ENCODE peak calls at places on chromosomes 5 and 9, in six cellular contexts. One of them, this sample, is unnamed.

GRCh38 chr5:127012933-127013332 is 17.4 kb downstream of the MARCHF3 start:
- DNase-seq in Ammon's horn: no peak
- DNase-seq in cardiac muscle cell: no peak
- DNase-seq in adrenal gland: no peak
- DNase-seq in sigmoid colon: no peak
- DNase-seq in astrocyte of the cerebellum: no peak
- DNase-seq in this sample: no peak

GRCh38 chr9:89453452-89453851 is 44.5 kb downstream of the SEMA4D start:
- DNase-seq in Ammon's horn: peak; percentile 90
- DNase-seq in astrocyte of the cerebellum: no peak
- DNase-seq in cardiac muscle cell: no peak
- DNase-seq in sigmoid colon: no peak
- DNase-seq in adrenal gland: no peak
- DNase-seq in this sample: no peak

GRCh38 chr9:136512651-136513066 is 29.8 kb upstream of the SEC16A start:
- DNase-seq in astrocyte of the cerebellum: no peak
- DNase-seq in cardiac muscle cell: no peak
- DNase-seq in sigmoid colon: no peak
- DNase-seq in Ammon's horn: no peak
- DNase-seq in adrenal gland: no peak
- DNase-seq in this sample: no peak

GRCh38 chr5:28862860-28863196 is 1824.4 kb upstream of the CDH9 start:
- DNase-seq in cardiac muscle cell: no peak
- DNase-seq in Ammon's horn: no peak
- DNase-seq in astrocyte of the cerebellum: no peak
- DNase-seq in sigmoid colon: no peak
- DNase-seq in adrenal gland: no peak
- DNase-seq in this sample: no peak

GRCh38 chr5:128038641-128039040 is 44.9 kb upstream of the SLC12A2 start:
- DNase-seq in adrenal gland: no peak
- DNase-seq in cardiac muscle cell: peak; percentile 42
- DNase-seq in Ammon's horn: no peak
- DNase-seq in astrocyte of the cerebellum: peak; percentile 29
- DNase-seq in sigmoid colon: no peak
- DNase-seq in this sample: no peak

GRCh38 chr9:94802795-94803194 is 76.3 kb downstream of the AOPEP start:
- DNase-seq in astrocyte of the cerebellum: peak; percentile 91
- DNase-seq in cardiac muscle cell: no peak
- DNase-seq in sigmoid colon: no peak
- DNase-seq in adrenal gland: no peak
- DNase-seq in Ammon's horn: no peak
- DNase-seq in this sample: no peak

GRCh38 chr9:127455299-127455992 is 4.1 kb downstream of the LRSAM1 start:
- DNase-seq in cardiac muscle cell: no peak
- DNase-seq in Ammon's horn: peak; percentile 43
- DNase-seq in adrenal gland: peak; percentile 37
- DNase-seq in sigmoid colon: no peak
- DNase-seq in astrocyte of the cerebellum: no peak
- DNase-seq in this sample: no peak

GRCh38 chr9:98481676-98482075 is 226.2 kb upstream of the TBC1D2 start:
- DNase-seq in cardiac muscle cell: no peak
- DNase-seq in astrocyte of the cerebellum: no peak
- DNase-seq in adrenal gland: no peak
- DNase-seq in sigmoid colon: no peak
- DNase-seq in Ammon's horn: no peak
- DNase-seq in this sample: no peak

GRCh38 chr5:132086277-132086794 is 12.7 kb downstream of the CSF2 start:
- DNase-seq in sigmoid colon: peak; percentile 82
- DNase-seq in cardiac muscle cell: no peak
- DNase-seq in astrocyte of the cerebellum: peak; percentile 70
- DNase-seq in Ammon's horn: no peak
- DNase-seq in adrenal gland: peak; percentile 72
- DNase-seq in this sample: no peak

GRCh38 chr9:126564128-126564527 is 49.6 kb upstream of the LMX1B start:
- DNase-seq in sigmoid colon: no peak
- DNase-seq in cardiac muscle cell: peak; percentile 65
- DNase-seq in adrenal gland: no peak
- DNase-seq in astrocyte of the cerebellum: no peak
- DNase-seq in Ammon's horn: no peak
- DNase-seq in this sample: no peak

GRCh38 chr9:131559416-131560000 is 14.2 kb downstream of the PRRT1B start:
- DNase-seq in sigmoid colon: no peak
- DNase-seq in cardiac muscle cell: no peak
- DNase-seq in Ammon's horn: no peak
- DNase-seq in adrenal gland: no peak
- DNase-seq in astrocyte of the cerebellum: no peak
- DNase-seq in this sample: no peak

GRCh38 chr5:7873216-7873615 is 4.3 kb downstream of the MTRR start:
- DNase-seq in sigmoid colon: no peak
- DNase-seq in cardiac muscle cell: no peak
- DNase-seq in astrocyte of the cerebellum: no peak
- DNase-seq in Ammon's horn: no peak
- DNase-seq in adrenal gland: no peak
- DNase-seq in this sample: no peak

GRCh38 chr5:141618030-141618803 is 583 bp downstream of the DIAPH1 start:
- DNase-seq in astrocyte of the cerebellum: no peak
- DNase-seq in cardiac muscle cell: peak; percentile 63
- DNase-seq in sigmoid colon: no peak
- DNase-seq in Ammon's horn: no peak
- DNase-seq in adrenal gland: peak; percentile 70
- DNase-seq in this sample: peak; percentile 58

GRCh38 chr9:5957166-5957565 is 58.3 kb downstream of the RANBP6 start:
- DNase-seq in adrenal gland: no peak
- DNase-seq in astrocyte of the cerebellum: no peak
- DNase-seq in cardiac muscle cell: no peak
- DNase-seq in sigmoid colon: no peak
- DNase-seq in Ammon's horn: no peak
- DNase-seq in this sample: no peak

GRCh38 chr9:32427111-32427873 is 42.8 kb downstream of the ACO1 start:
- DNase-seq in cardiac muscle cell: no peak
- DNase-seq in astrocyte of the cerebellum: no peak
- DNase-seq in sigmoid colon: no peak
- DNase-seq in adrenal gland: no peak
- DNase-seq in Ammon's horn: peak; percentile 26
- DNase-seq in this sample: no peak

GRCh38 chr5:178346607-178347334 is 114.2 kb upstream of the PHYKPL start:
- DNase-seq in sigmoid colon: no peak
- DNase-seq in adrenal gland: no peak
- DNase-seq in cardiac muscle cell: no peak
- DNase-seq in astrocyte of the cerebellum: no peak
- DNase-seq in Ammon's horn: peak; percentile 82
- DNase-seq in this sample: no peak

GRCh38 chr5:56105511-56106372 is 111.0 kb upstream of the IL6ST start:
- DNase-seq in Ammon's horn: peak; percentile 36
- DNase-seq in cardiac muscle cell: no peak
- DNase-seq in astrocyte of the cerebellum: no peak
- DNase-seq in adrenal gland: no peak
- DNase-seq in sigmoid colon: no peak
- DNase-seq in this sample: no peak

GRCh38 chr9:130327781-130328348 is 62.3 kb downstream of the HMCN2 start:
- DNase-seq in sigmoid colon: peak; percentile 92
- DNase-seq in astrocyte of the cerebellum: no peak
- DNase-seq in adrenal gland: no peak
- DNase-seq in Ammon's horn: no peak
- DNase-seq in cardiac muscle cell: peak; percentile 14
- DNase-seq in this sample: no peak

GRCh38 chr5:35046754-35047153 is 995 bp downstream of the AGXT2 start:
- DNase-seq in cardiac muscle cell: no peak
- DNase-seq in astrocyte of the cerebellum: peak; percentile 29
- DNase-seq in sigmoid colon: no peak
- DNase-seq in adrenal gland: no peak
- DNase-seq in Ammon's horn: no peak
- DNase-seq in this sample: no peak

GRCh38 chr9:13427587-13427986 is 148.1 kb upstream of the MPDZ start:
- DNase-seq in cardiac muscle cell: peak; percentile 73
- DNase-seq in sigmoid colon: no peak
- DNase-seq in astrocyte of the cerebellum: peak; percentile 68
- DNase-seq in Ammon's horn: peak; percentile 79
- DNase-seq in adrenal gland: no peak
- DNase-seq in this sample: peak; percentile 16

GRCh38 chr9:107227696-107228258 is 55.3 kb upstream of the RAD23B start:
- DNase-seq in astrocyte of the cerebellum: no peak
- DNase-seq in sigmoid colon: no peak
- DNase-seq in cardiac muscle cell: no peak
- DNase-seq in Ammon's horn: no peak
- DNase-seq in adrenal gland: no peak
- DNase-seq in this sample: no peak

GRCh38 chr9:136051568-136052432 is 43.3 kb downstream of the NACC2 start:
- DNase-seq in astrocyte of the cerebellum: peak; percentile 80
- DNase-seq in sigmoid colon: peak; percentile 89
- DNase-seq in adrenal gland: peak; percentile 51
- DNase-seq in cardiac muscle cell: peak; percentile 52
- DNase-seq in Ammon's horn: peak; percentile 93
- DNase-seq in this sample: peak; percentile 90

This sample was measured in HuH-7.